ENCODE peak calls at places on chromosomes 11 and 22, in eight cellular contexts. U is Calu3, E is fibroblast of lung, F is right lobe of liver, D is kidney tubule cell, V is aorta, I is ovary, G is amygdala. L is an unnamed sample.

GRCh38 chr11:61780581-61781162 is 11.7 kb downstream of the TMEM258 start:
- DNase-seq in V (no peak), G (no peak), E (no peak), I (no peak), D (no peak), F (no peak), U (no peak), L (no peak)

GRCh38 chr11:72833792-72834501 is 19.7 kb downstream of the ATG16L2 start:
- DNase-seq in E (peak), G (no peak), V (no peak), F (no peak), I (peak), D (no peak), U (no peak), L (no peak)

GRCh38 chr22:49373801-49374226 is 453.9 kb downstream of the BRD1 start:
- DNase-seq in G (no peak), I (no peak), E (no peak), U (no peak), V (no peak), D (no peak), F (no peak), L (no peak)

GRCh38 chr11:96012086-96012824 is 88.3 kb upstream of the MTMR2 start:
- DNase-seq in U (peak), D (peak), I (peak), V (peak), G (peak), F (no peak), E (peak), L (no peak)

GRCh38 chr22:41777749-41778395 is 22.6 kb upstream of the CCDC134 start:
- DNase-seq in V (no peak), E (no peak), D (no peak), F (no peak), U (no peak), G (no peak), I (no peak), L (no peak)

GRCh38 chr11:95322546-95322945 is 91.5 kb upstream of the SESN3 start:
- DNase-seq in U (no peak), F (no peak), I (no peak), V (no peak), G (no peak), E (no peak), D (peak), L (no peak)

GRCh38 chr11:93715797-93716396 is 25.4 kb downstream of the TAF1D start:
- DNase-seq in E (no peak), U (no peak), G (no peak), V (no peak), F (no peak), I (no peak), D (no peak), L (no peak)

GRCh38 chr22:38267086-38267485 is 5.7 kb downstream of the TMEM184B start:
- DNase-seq in F (no peak), D (no peak), U (no peak), G (no peak), I (peak), V (no peak), E (no peak), L (peak)

GRCh38 chr22:42184852-42185251 is 54.2 kb upstream of the CYP2D6 start:
- DNase-seq in I (no peak), U (no peak), G (no peak), V (no peak), F (no peak), D (no peak), E (no peak), L (no peak)

GRCh38 chr11:113994077-113994954 is 19.4 kb downstream of the HTR3A start:
- DNase-seq in U (peak), D (no peak), I (no peak), G (no peak), E (peak), F (no peak), V (no peak), L (no peak)

GRCh38 chr22:43733138-43733537 is 79.0 kb downstream of the EFCAB6 start:
- DNase-seq in V (no peak), E (no peak), G (no peak), U (no peak), D (no peak), F (no peak), I (no peak), L (no peak)

GRCh38 chr11:101582242-101583052 is 1.4 kb downstream of the TRPC6 start:
- DNase-seq in G (no peak), E (peak), I (peak), U (no peak), D (peak), F (no peak), V (peak), L (no peak)

GRCh38 chr11:117950999-117951961 is 22.1 kb upstream of the TMPRSS13 start:
- DNase-seq in E (no peak), I (no peak), V (no peak), G (no peak), U (no peak), F (no peak), D (no peak), L (no peak)

GRCh38 chr11:61846351-61846750 is 18.3 kb downstream of the FADS2 start:
- DNase-seq in V (no peak), G (no peak), I (no peak), U (no peak), E (no peak), F (no peak), D (no peak), L (no peak)

GRCh38 chr22:26394787-26395186 is 34.3 kb upstream of the ASPHD2 start:
- DNase-seq in U (no peak), E (no peak), I (no peak), D (no peak), G (no peak), V (no peak), F (no peak), L (no peak)

GRCh38 chr11:15607361-15608036 is 492.8 kb downstream of the INSC start:
- DNase-seq in I (no peak), U (no peak), E (no peak), F (no peak), G (no peak), V (no peak), D (no peak), L (no peak)

GRCh38 chr11:2294340-2295290 is 7.1 kb downstream of the C11orf21 start:
- DNase-seq in U (no peak), F (no peak), I (peak), D (no peak), E (no peak), V (peak), G (no peak), L (peak)

GRCh38 chr11:33449798-33450197 is 192.6 kb downstream of the HIPK3 start:
- DNase-seq in V (no peak), F (no peak), U (no peak), I (no peak), D (peak), E (no peak), G (no peak), L (no peak)

GRCh38 chr11:1761857-1762536 is 1.7 kb downstream of the CTSD start:
- DNase-seq in G (no peak), I (no peak), V (peak), D (no peak), F (peak), E (no peak), U (no peak), L (peak)

GRCh38 chr22:50396751-50397370 is 53.7 kb downstream of the PPP6R2 start:
- DNase-seq in V (no peak), G (no peak), I (no peak), U (no peak), F (no peak), D (peak), E (no peak), L (no peak)

GRCh38 chr22:47307326-47307725 is 544.9 kb downstream of the TBC1D22A start:
- DNase-seq in V (no peak), F (no peak), U (no peak), D (peak), G (no peak), E (peak), I (no peak), L (no peak)

L was measured in Right ventricle myocardium superior.